ENCODE peak calls at places on chromosomes 13 and 19, in five cellular contexts. One of them, this sample, is unnamed.

GRCh38 chr19:35313614-35314013 is 15.4 kb upstream of the CD22 start:
- DNase-seq in GM23248: peak; percentile 41
- DNase-seq in CD4-positive, CD25-positive, alpha-beta regulatory T cell: no peak
- DNase-seq in pancreas: no peak
- DNase-seq in thoracic aorta: no peak
- DNase-seq in this sample: no peak

GRCh38 chr19:23095406-23095805 is 21.4 kb upstream of the ZNF730 start:
- DNase-seq in GM23248: no peak
- DNase-seq in CD4-positive, CD25-positive, alpha-beta regulatory T cell: no peak
- DNase-seq in pancreas: no peak
- DNase-seq in thoracic aorta: no peak
- DNase-seq in this sample: no peak

GRCh38 chr13:58495668-58496067 is 864.1 kb downstream of the PCDH17 start:
- DNase-seq in GM23248: no peak
- DNase-seq in CD4-positive, CD25-positive, alpha-beta regulatory T cell: no peak
- DNase-seq in pancreas: no peak
- DNase-seq in thoracic aorta: no peak
- DNase-seq in this sample: no peak

GRCh38 chr19:5572556-5573286 is 5.0 kb upstream of the TINCR start:
- DNase-seq in GM23248: no peak
- DNase-seq in CD4-positive, CD25-positive, alpha-beta regulatory T cell: no peak
- DNase-seq in pancreas: peak; percentile 22
- DNase-seq in thoracic aorta: no peak
- DNase-seq in this sample: no peak

GRCh38 chr19:53195265-53195879 is 2.2 kb upstream of the ZNF665 start:
- DNase-seq in GM23248: peak; percentile 83
- DNase-seq in CD4-positive, CD25-positive, alpha-beta regulatory T cell: peak; percentile 59
- DNase-seq in pancreas: no peak
- DNase-seq in thoracic aorta: peak; percentile 28
- DNase-seq in this sample: peak; percentile 70

GRCh38 chr13:107835339-107836018 is 379.9 kb downstream of the LIG4 start:
- DNase-seq in GM23248: peak; percentile 92
- DNase-seq in CD4-positive, CD25-positive, alpha-beta regulatory T cell: no peak
- DNase-seq in pancreas: no peak
- DNase-seq in thoracic aorta: no peak
- DNase-seq in this sample: no peak

GRCh38 chr19:10644351-10645007 is 9.7 kb upstream of the ILF3 start:
- DNase-seq in GM23248: peak; percentile 88
- DNase-seq in CD4-positive, CD25-positive, alpha-beta regulatory T cell: peak; percentile 75
- DNase-seq in pancreas: peak; percentile 94
- DNase-seq in thoracic aorta: peak; percentile 52
- DNase-seq in this sample: peak; percentile 43

GRCh38 chr19:6020166-6020967 is 42.4 kb upstream of the RANBP3 start:
- DNase-seq in GM23248: no peak
- DNase-seq in CD4-positive, CD25-positive, alpha-beta regulatory T cell: no peak
- DNase-seq in pancreas: peak; percentile 64
- DNase-seq in thoracic aorta: no peak
- DNase-seq in this sample: peak; percentile 72

GRCh38 chr19:5959260-5960004 is 18.5 kb downstream of the RANBP3 start:
- DNase-seq in GM23248: no peak
- DNase-seq in CD4-positive, CD25-positive, alpha-beta regulatory T cell: no peak
- DNase-seq in pancreas: no peak
- DNase-seq in thoracic aorta: no peak
- DNase-seq in this sample: no peak

GRCh38 chr19:48391100-48392005 is at the start of gene KDELR1:
- DNase-seq in GM23248: peak; percentile 88
- DNase-seq in CD4-positive, CD25-positive, alpha-beta regulatory T cell: peak; percentile 64
- DNase-seq in pancreas: peak; percentile 93
- DNase-seq in thoracic aorta: no peak
- DNase-seq in this sample: no peak

GRCh38 chr19:55553217-55554182 is 8.2 kb upstream of the SBK3 start:
- DNase-seq in GM23248: peak; percentile 28
- DNase-seq in CD4-positive, CD25-positive, alpha-beta regulatory T cell: no peak
- DNase-seq in pancreas: no peak
- DNase-seq in thoracic aorta: no peak
- DNase-seq in this sample: no peak

GRCh38 chr13:63124863-63125262 is 1709.2 kb upstream of the PCDH20 start:
- DNase-seq in GM23248: peak; percentile 37
- DNase-seq in CD4-positive, CD25-positive, alpha-beta regulatory T cell: no peak
- DNase-seq in pancreas: no peak
- DNase-seq in thoracic aorta: no peak
- DNase-seq in this sample: peak; percentile 2

GRCh38 chr19:51811344-51811743 is 16.4 kb downstream of the FPR3 start:
- DNase-seq in GM23248: no peak
- DNase-seq in CD4-positive, CD25-positive, alpha-beta regulatory T cell: no peak
- DNase-seq in pancreas: no peak
- DNase-seq in thoracic aorta: no peak
- DNase-seq in this sample: no peak

GRCh38 chr19:49669511-49669910 is 3.8 kb downstream of the BCL2L12 start:
- DNase-seq in GM23248: peak; percentile 36
- DNase-seq in CD4-positive, CD25-positive, alpha-beta regulatory T cell: no peak
- DNase-seq in pancreas: no peak
- DNase-seq in thoracic aorta: no peak
- DNase-seq in this sample: no peak

GRCh38 chr13:39329182-39329639 is 273.8 kb downstream of the LHFPL6 start:
- DNase-seq in GM23248: no peak
- DNase-seq in CD4-positive, CD25-positive, alpha-beta regulatory T cell: no peak
- DNase-seq in pancreas: no peak
- DNase-seq in thoracic aorta: no peak
- DNase-seq in this sample: no peak

GRCh38 chr13:113639661-113640262 is 18.2 kb downstream of the ATP4B start:
- DNase-seq in GM23248: peak; percentile 38
- DNase-seq in CD4-positive, CD25-positive, alpha-beta regulatory T cell: no peak
- DNase-seq in pancreas: no peak
- DNase-seq in thoracic aorta: no peak
- DNase-seq in this sample: no peak

GRCh38 chr13:44207476-44207875 is 166.1 kb upstream of the SERP2 start:
- DNase-seq in GM23248: no peak
- DNase-seq in CD4-positive, CD25-positive, alpha-beta regulatory T cell: no peak
- DNase-seq in pancreas: no peak
- DNase-seq in thoracic aorta: no peak
- DNase-seq in this sample: no peak

GRCh38 chr13:79909664-79910063 is 428.7 kb downstream of the NDFIP2 start:
- DNase-seq in GM23248: no peak
- DNase-seq in CD4-positive, CD25-positive, alpha-beta regulatory T cell: no peak
- DNase-seq in pancreas: no peak
- DNase-seq in thoracic aorta: no peak
- DNase-seq in this sample: no peak

GRCh38 chr19:11763611-11764010 is 3.2 kb upstream of the ZNF441 start:
- DNase-seq in GM23248: no peak
- DNase-seq in CD4-positive, CD25-positive, alpha-beta regulatory T cell: no peak
- DNase-seq in pancreas: no peak
- DNase-seq in thoracic aorta: no peak
- DNase-seq in this sample: no peak

GRCh38 chr19:11766597-11767591 is at the start of gene ZNF441:
- DNase-seq in GM23248: peak; percentile 98
- DNase-seq in CD4-positive, CD25-positive, alpha-beta regulatory T cell: peak; percentile 72
- DNase-seq in pancreas: peak; percentile 98
- DNase-seq in thoracic aorta: peak; percentile 93
- DNase-seq in this sample: no peak

GRCh38 chr19:11769995-11770394 is 3.2 kb downstream of the ZNF441 start:
- DNase-seq in GM23248: no peak
- DNase-seq in CD4-positive, CD25-positive, alpha-beta regulatory T cell: no peak
- DNase-seq in pancreas: no peak
- DNase-seq in thoracic aorta: no peak
- DNase-seq in this sample: no peak

GRCh38 chr19:11763117-11763516 is 3.7 kb upstream of the ZNF441 start:
- DNase-seq in GM23248: no peak
- DNase-seq in CD4-positive, CD25-positive, alpha-beta regulatory T cell: no peak
- DNase-seq in pancreas: no peak
- DNase-seq in thoracic aorta: no peak
- DNase-seq in this sample: no peak

GRCh38 chr19:11767633-11768133 is 883 bp downstream of the ZNF441 start:
- DNase-seq in GM23248: peak; percentile 76
- DNase-seq in CD4-positive, CD25-positive, alpha-beta regulatory T cell: no peak
- DNase-seq in pancreas: peak; percentile 88
- DNase-seq in thoracic aorta: no peak
- DNase-seq in this sample: no peak
- H3K4me3 ChIP-seq in GM23248: peak overlapping the region; percentile 76
- H3K4me3 ChIP-seq in CD4-positive, CD25-positive, alpha-beta regulatory T cell: peak overlapping the region; percentile 60
- H3K4me3 ChIP-seq in pancreas: peak overlapping the region; percentile 72
- H3K4me3 ChIP-seq in thoracic aorta: peak overlapping the region; percentile 85
- H3K4me3 ChIP-seq in this sample: no peak overlapping the region

DNA sequence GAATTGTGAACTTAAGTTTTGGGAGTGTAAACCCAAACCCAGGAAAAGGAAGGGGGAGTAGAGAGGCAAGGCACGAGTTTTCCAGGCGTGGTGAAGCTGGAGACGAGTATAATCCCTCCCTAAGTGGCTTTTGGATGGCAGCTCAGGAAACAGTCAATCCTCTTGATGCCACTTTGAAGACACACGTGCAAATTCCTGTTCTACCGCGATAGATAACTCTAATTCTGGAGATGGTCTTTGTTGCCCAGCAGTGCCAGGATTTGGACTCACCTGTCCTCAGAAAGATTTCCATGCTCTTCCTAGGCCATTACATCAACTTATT is 2.0 kb downstream of the HS6ST3 start:
- DNase-seq in GM23248: no peak
- DNase-seq in CD4-positive, CD25-positive, alpha-beta regulatory T cell: no peak
- DNase-seq in pancreas: no peak
- DNase-seq in thoracic aorta: no peak
- DNase-seq in this sample: no peak
- H3K4me3 ChIP-seq in GM23248: no peak overlapping the region
- H3K4me3 ChIP-seq in CD4-positive, CD25-positive, alpha-beta regulatory T cell: no peak overlapping the region
- H3K4me3 ChIP-seq in pancreas: no peak overlapping the region
- H3K4me3 ChIP-seq in thoracic aorta: peak overlapping the region; percentile 64
- H3K4me3 ChIP-seq in this sample: no peak overlapping the region

DNA sequence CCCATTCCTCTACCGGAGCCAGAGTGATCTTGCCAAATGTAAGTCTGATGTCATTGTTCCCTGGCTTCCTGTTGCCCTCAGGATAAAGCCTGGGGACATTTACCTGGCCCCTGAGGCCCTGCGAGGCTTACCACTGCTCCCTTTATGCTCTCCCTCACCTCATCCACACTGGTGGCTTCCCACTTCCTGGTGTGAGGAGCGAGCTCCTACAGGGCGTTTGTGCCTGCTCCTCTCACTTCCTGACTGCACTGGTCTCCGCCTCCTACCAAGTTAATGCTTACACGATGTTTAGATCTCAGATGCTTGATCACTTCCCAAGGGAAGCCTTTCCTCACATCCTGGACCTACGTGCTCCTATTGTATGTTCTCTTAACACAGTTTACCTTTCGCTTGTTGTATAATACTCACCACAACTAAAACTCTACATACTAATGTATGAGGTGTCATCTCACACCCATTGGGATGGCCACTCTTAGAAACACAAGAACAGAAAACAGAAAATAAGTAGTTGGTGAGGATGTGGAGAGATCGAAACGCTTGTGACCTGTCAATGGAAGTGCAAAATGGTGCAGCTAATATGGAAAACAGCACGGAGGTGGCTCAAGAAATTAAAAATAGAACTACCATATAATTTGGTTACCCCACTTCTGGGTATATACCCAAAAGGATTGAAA is 177.6 kb downstream of the SHISA2 start:
- DNase-seq in GM23248: no peak
- DNase-seq in CD4-positive, CD25-positive, alpha-beta regulatory T cell: no peak
- DNase-seq in pancreas: no peak
- DNase-seq in thoracic aorta: no peak
- DNase-seq in this sample: peak; percentile 89
- H3K4me3 ChIP-seq in GM23248: no peak overlapping the region
- H3K4me3 ChIP-seq in CD4-positive, CD25-positive, alpha-beta regulatory T cell: peak overlapping the region; percentile 63
- H3K4me3 ChIP-seq in pancreas: no peak overlapping the region
- H3K4me3 ChIP-seq in thoracic aorta: no peak overlapping the region
- H3K4me3 ChIP-seq in this sample: peak overlapping the region; percentile 4

DNA sequence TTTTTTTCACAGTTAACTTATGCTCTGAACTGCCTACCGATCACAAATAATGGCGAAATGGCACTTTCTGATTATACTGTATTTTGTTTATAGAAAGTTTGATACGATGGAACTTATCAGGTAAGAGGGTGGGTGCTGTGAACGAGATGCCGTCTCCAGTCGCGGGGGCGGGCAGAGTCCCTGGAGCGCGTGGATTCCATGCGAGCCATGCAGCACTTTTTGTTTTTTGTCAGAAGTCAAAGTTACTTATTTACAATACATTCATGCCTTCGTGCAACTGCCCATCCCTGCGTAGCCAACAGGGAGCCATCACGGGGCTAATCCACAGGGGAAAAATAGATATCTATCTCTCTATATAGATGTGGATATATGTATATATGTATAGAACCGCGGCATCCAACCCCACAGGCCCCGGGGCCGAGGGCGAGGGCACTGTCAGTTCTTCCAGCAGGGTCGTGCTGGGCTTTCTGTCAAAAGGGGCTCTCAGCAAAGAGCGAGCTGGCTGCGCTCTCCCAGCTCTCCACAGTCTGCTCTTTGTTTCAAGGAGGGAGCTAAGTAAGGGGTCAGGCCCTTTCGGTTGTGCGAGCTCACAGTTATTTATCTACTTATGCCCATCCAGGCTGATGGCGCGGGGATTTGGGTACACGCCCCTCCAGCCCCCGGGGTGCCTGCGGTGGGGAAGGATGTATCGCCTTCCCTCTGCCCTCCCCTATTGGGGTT is 3.4 kb downstream of the SLITRK1 start:
- DNase-seq in GM23248: no peak
- DNase-seq in CD4-positive, CD25-positive, alpha-beta regulatory T cell: no peak
- DNase-seq in pancreas: peak; percentile 36
- DNase-seq in thoracic aorta: no peak
- DNase-seq in this sample: no peak
- H3K4me3 ChIP-seq in GM23248: peak overlapping the region; percentile 50
- H3K4me3 ChIP-seq in CD4-positive, CD25-positive, alpha-beta regulatory T cell: no peak overlapping the region
- H3K4me3 ChIP-seq in pancreas: no peak overlapping the region
- H3K4me3 ChIP-seq in thoracic aorta: peak overlapping the region; percentile 66
- H3K4me3 ChIP-seq in this sample: no peak overlapping the region

GRCh38 chr19:1491849-1492170 is 829 bp downstream of the REEP6 start:
- DNase-seq in GM23248: no peak
- DNase-seq in CD4-positive, CD25-positive, alpha-beta regulatory T cell: no peak
- DNase-seq in pancreas: peak; percentile 63
- DNase-seq in thoracic aorta: no peak
- DNase-seq in this sample: no peak
- H3K4me3 ChIP-seq in GM23248: no peak overlapping the region
- H3K4me3 ChIP-seq in CD4-positive, CD25-positive, alpha-beta regulatory T cell: no peak overlapping the region
- H3K4me3 ChIP-seq in pancreas: peak overlapping the region; percentile 51
- H3K4me3 ChIP-seq in thoracic aorta: peak overlapping the region; percentile 73
- H3K4me3 ChIP-seq in this sample: no peak overlapping the region

DNA sequence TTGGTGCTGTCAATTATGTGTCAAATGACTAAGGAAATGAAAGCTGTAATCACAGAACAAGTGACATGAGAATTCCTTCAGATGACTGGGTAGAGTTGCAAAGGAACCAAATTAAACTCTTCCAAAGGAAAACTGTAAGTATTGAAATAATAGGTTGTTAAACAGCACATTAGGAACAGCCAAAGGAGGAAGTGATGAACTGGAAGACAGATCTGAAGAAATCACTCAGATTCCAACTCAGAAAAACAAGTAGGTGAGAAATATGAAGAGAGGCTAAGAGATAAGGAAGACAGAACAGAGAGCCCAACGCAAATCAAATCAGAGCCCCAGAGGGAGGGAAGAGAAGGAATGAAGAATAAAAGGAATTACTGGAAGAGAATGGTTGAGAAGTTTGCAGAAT is 15.4 kb downstream of the TMEM161A start:
- DNase-seq in GM23248: no peak
- DNase-seq in CD4-positive, CD25-positive, alpha-beta regulatory T cell: no peak
- DNase-seq in pancreas: no peak
- DNase-seq in thoracic aorta: no peak
- DNase-seq in this sample: no peak
- H3K4me3 ChIP-seq in GM23248: no peak overlapping the region
- H3K4me3 ChIP-seq in CD4-positive, CD25-positive, alpha-beta regulatory T cell: no peak overlapping the region
- H3K4me3 ChIP-seq in pancreas: no peak overlapping the region
- H3K4me3 ChIP-seq in thoracic aorta: no peak overlapping the region
- H3K4me3 ChIP-seq in this sample: no peak overlapping the region

This sample was measured in Jurkat, Clone E6-1.